ENCODE peak calls at places on chromosomes 16 and 17, in four cellular contexts. Y is GM12878, D is K562, O is HepG2. H is an unnamed sample.

GRCh38 chr17:77696151-77696719 is 262.3 kb upstream of the TNRC6C start:
- DNase-seq in D (no peak), O (no peak), Y (no peak), H (no peak)

GRCh38 chr17:35021520-35022380 is 41.4 kb downstream of the LIG3 start:
- DNase-seq in Y (no peak), O (no peak), D (no peak), H (no peak)

GRCh38 chr17:38602453-38602852 is 3.3 kb downstream of the SRCIN1 start:
- DNase-seq in Y (no peak), O (no peak), D (no peak), H (no peak)

GRCh38 chr17:49523706-49524472 is 28.8 kb downstream of the NGFR start:
- DNase-seq in D (no peak), O (no peak), Y (no peak), H (no peak)

GRCh38 chr17:6453279-6454024 is 9.2 kb downstream of the PIMREG start:
- DNase-seq in D (no peak), Y (no peak), O (no peak), H (no peak)

GRCh38 chr16:3059041-3059722 is 6.3 kb upstream of the IL32 start:
- DNase-seq in D (peak), O (peak), Y (no peak), H (peak)

GRCh38 chr17:8322078-8322477 is 12.0 kb downstream of the ARHGEF15 start:
- DNase-seq in D (no peak), O (no peak), Y (no peak), H (no peak)

GRCh38 chr17:80287806-80288579 is 27.3 kb downstream of the RNF213 start:
- DNase-seq in Y (no peak), O (no peak), D (no peak), H (no peak)

GRCh38 chr17:16512011-16512410 is 20.0 kb upstream of the LRRC75A start:
- DNase-seq in O (no peak), Y (no peak), D (no peak), H (no peak)

GRCh38 chr16:50310308-50311133 is 44.2 kb downstream of the ADCY7 start:
- DNase-seq in Y (no peak), O (peak), D (no peak), H (no peak)

GRCh38 chr17:63406689-63407330 is 39.3 kb downstream of the CYB561 start:
- DNase-seq in Y (peak), O (peak), D (peak), H (peak)

GRCh38 chr16:85205747-85206471 is 93.6 kb upstream of the CIBAR2 start:
- DNase-seq in D (no peak), O (peak), Y (no peak), H (no peak)

GRCh38 chr17:20051624-20052023 is 42.5 kb downstream of the SPECC1 start:
- DNase-seq in D (no peak), O (no peak), Y (no peak), H (no peak)

GRCh38 chr16:71439531-71439930 is 2.3 kb downstream of the TLE7 start:
- DNase-seq in O (no peak), Y (no peak), D (no peak), H (no peak)

GRCh38 chr16:84617631-84618427 is at the start of gene COTL1:
- DNase-seq in D (peak), Y (no peak), O (peak), H (peak)

GRCh38 chr17:9672266-9672665 is 26.9 kb downstream of the USP43 start:
- DNase-seq in D (no peak), Y (no peak), O (no peak), H (no peak)

GRCh38 chr16:75864243-75864642 is 138.0 kb upstream of the CPHXL start:
- DNase-seq in Y (no peak), D (no peak), O (no peak), H (no peak)

DNA sequence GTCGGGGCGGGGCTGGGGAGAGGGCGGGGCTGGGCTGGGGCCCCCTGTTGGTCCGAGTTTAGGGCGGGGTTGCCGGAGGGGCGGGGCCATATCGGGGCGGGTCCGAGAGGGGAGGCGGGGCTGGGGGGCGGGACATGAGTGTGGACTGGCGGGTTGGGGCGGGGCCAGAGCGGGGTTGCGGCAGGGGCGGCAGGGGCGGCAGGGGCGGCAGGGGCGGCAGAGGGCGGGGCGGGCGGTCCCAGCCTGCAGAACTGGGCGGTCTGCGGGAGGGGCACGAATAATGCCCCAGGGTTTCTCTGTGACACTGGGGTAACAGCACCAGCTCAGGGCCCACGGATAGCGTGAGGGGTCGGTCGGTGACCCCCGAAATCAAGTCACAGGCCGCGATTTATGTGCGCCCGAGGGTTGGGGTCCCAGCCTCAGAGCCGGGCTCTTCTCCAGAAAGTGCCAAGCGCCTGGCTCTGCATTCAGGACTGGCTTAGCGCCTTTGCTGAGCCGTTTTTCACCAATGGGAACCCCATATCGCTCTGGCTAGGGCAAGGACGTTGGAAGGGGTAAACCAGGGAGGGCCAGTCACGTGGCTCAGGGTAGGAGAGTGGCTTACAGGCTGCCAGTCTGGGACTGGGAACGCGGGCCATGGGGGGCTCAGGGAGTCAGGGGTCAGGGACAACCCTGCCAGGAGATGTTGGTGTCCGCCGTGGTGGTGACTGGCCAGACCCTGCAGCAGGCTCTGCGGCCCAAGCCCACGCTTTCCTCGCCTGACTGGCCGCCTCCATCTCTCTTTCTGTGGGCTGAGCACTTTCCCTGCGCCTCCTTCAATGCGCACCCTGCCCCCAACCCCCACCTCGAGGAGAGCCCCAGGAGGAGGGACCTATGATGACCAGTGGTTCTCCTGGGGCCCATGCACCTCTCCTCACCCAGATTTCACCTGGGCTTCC is 1.2 kb upstream of the METTL26 start:
- DNase-seq in O (peak), Y (no peak), D (peak), H (peak)
- TF ChIP-seq FOXK2 in O (no peak), Y (no peak), D (no peak), H (no peak)

DNA sequence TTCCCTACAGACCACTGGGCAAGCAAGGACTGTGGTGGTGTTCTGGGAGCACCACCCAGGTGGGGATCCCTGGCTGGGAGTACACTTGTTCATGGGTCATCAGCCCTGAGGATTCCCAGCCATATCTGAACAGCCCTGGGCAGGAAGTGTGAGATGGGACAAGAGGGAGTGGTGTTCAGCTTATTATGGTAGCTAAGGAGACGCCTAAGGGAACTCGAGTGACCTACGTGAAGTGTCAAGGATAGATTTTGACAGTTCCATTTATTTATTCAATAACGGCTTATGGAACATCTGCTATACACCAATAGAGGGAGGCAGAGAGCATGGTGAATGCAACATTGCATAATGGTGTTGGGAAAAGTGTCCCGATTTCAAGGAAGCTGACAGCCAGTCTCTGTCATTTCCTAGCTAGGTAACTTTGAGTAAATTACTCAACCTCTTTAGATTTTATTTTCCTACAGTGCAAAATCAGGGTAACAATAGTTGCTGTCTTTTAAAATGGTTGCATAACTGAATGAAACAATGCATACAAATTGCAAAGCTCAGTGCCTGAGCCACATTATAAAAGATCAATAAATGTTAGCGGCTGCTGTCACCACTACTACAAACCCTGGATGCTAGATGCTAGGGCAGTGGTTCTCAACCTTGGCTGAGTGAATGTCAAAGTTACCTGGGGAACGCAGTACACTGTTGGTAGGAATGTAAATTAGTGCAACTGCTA is 534.1 kb downstream of the GRIN2A start:
- DNase-seq in D (peak), O (peak), Y (no peak), H (peak)
- TF ChIP-seq FOXK2 in D (no peak), O (no peak), Y (no peak), H (no peak)

DNA sequence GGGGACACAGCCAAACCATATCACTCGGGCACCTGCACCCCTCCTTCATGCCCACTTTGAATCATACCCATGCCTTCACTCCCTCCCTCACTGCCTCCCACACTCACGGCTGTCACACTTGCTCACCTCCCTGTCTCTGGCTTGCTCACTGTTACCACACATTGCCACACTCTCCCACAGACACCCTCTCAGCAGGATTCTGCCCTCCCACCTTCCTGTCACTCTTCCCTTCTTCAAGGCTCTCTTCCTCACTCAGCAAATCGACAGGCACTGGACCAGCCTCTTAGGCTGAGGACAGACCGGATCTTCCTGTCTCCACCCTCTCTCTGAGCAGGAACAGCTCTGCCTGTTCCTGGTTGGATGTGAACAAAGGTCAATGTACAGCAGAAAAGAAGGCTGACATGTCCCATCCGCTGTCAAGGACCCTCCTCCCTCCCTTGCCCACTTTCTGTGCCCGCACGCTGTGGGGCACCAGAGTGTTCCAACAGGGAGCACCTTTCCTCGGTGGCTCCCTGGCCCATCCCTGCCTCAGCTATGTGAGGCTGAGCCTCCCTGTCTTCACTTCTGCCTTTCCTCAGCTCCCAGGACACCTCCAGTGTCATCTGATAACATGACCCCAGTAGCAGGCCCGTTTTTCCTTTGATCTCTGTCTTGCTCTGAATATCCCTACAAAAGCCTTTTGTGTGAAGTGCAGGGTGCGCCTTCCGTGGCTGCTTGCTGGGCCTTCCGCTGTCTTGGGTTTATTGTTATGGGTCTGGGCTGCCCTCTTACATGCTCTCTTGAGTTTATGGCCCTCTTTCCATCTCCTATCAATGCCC is 47.0 kb downstream of the CCDC182 start:
- DNase-seq in Y (no peak), O (peak), D (no peak), H (no peak)
- TF ChIP-seq FOXK2 in Y (no peak), O (no peak), D (no peak), H (no peak)

GRCh38 chr16:12340151-12340733 is 363.7 kb downstream of the SNX29 start:
- DNase-seq in D (peak), Y (no peak), O (peak), H (peak)
- TF ChIP-seq FOXK2 in D (no peak), Y (no peak), O (no peak), H (no peak)

GRCh38 chr17:73140531-73140930 is 24.3 kb upstream of the SSTR2 start:
- DNase-seq in O (no peak), D (no peak), Y (no peak), H (no peak)
- TF ChIP-seq FOXK2 in O (no peak), D (no peak), Y (no peak), H (no peak)

H was measured in HEK293T.